ENCODE peak calls at places on chromosomes 3 and 15, in five cellular contexts. R is left colon, T is body of pancreas, N is pancreas, A is LoVo. Y is an unnamed sample.

GRCh38 chr3:133574260-133574881 is 885 bp downstream of the CDV3 start:
- DNase-seq in R (peak; percentile 76), T (peak; percentile 77), N (peak; percentile 76), A (peak; percentile 49), Y (peak; percentile 64)

GRCh38 chr3:63977893-63978292 is 45.4 kb downstream of the PSMD6 start:
- DNase-seq in R (no peak), T (no peak), N (no peak), A (no peak), Y (no peak)

GRCh38 chr3:59558906-59559720 is 509.3 kb upstream of the CFAP20DC start:
- DNase-seq in R (no peak), T (no peak), N (no peak), A (no peak), Y (no peak)

GRCh38 chr3:100532411-100532810 is 40.0 kb downstream of the TMEM45A start:
- DNase-seq in R (no peak), T (no peak), N (no peak), A (no peak), Y (no peak)

GRCh38 chr3:115843206-115843605 is 219.9 kb downstream of the GAP43 start:
- DNase-seq in R (no peak), T (no peak), N (no peak), A (no peak), Y (no peak)

GRCh38 chr3:98702166-98702565 is 61.0 kb upstream of the ST3GAL6 start:
- DNase-seq in R (no peak), T (no peak), N (no peak), A (no peak), Y (no peak)

GRCh38 chr3:186109897-186110803 is 1.3 kb upstream of the ETV5 start:
- DNase-seq in R (no peak), T (peak; percentile 57), N (peak; percentile 42), A (peak; percentile 40), Y (peak; percentile 62)

GRCh38 chr3:188421151-188421821 is 267.3 kb downstream of the LPP start:
- DNase-seq in R (no peak), T (no peak), N (no peak), A (no peak), Y (peak; percentile 9)

GRCh38 chr3:13309004-13309403 is 111.1 kb downstream of the NUP210 start:
- DNase-seq in R (no peak), T (peak; percentile 2), N (no peak), A (no peak), Y (no peak)

GRCh38 chr3:73729969-73730440 is 105.3 kb upstream of the PDZRN3 start:
- DNase-seq in R (peak; percentile 23), T (peak; percentile 10), N (no peak), A (no peak), Y (no peak)

GRCh38 chr15:93072440-93073394 is 16.3 kb downstream of the RGMA start:
- DNase-seq in R (peak; percentile 64), T (peak; percentile 90), N (peak; percentile 83), A (no peak), Y (peak; percentile 64)